ENCODE peak calls at places on chromosomes 3 and 15, in four cellular contexts. D is GM06990, T is cardiac fibroblast, R is heart left ventricle. C is an unnamed sample.

GRCh38 chr3:77038928-77039605 is 832 bp upstream of the ROBO2 start:
- DNase-seq in T (peak; percentile 2), D (no peak), R (no peak), C (no peak)

GRCh38 chr15:95171551-95171950 is 940.2 kb downstream of the MCTP2 start:
- DNase-seq in D (no peak), T (no peak), R (no peak), C (no peak)

GRCh38 chr3:183253961-183254815 is 1.1 kb downstream of the B3GNT5 start:
- DNase-seq in D (peak; percentile 7), T (peak; percentile 50), R (peak; percentile 47), C (no peak)

GRCh38 chr3:189908646-189909045 is 212.1 kb downstream of the P3H2 start:
- DNase-seq in T (peak; percentile 52), D (no peak), R (no peak), C (no peak)

GRCh38 chr15:64895285-64896065 is 16.2 kb upstream of the ANKDD1A start:
- DNase-seq in D (peak; percentile 71), R (peak; percentile 50), T (peak; percentile 65), C (peak; percentile 85)

GRCh38 chr3:168096210-168096795 is 579 bp upstream of the GOLIM4 start:
- DNase-seq in R (peak; percentile 73), D (no peak), T (peak; percentile 92), C (peak; percentile 35)

GRCh38 chr3:79651536-79652065 is 116.2 kb downstream of the ROBO1 start:
- DNase-seq in T (no peak), D (no peak), R (no peak), C (no peak)

GRCh38 chr15:80695911-80696651 is 971 bp downstream of the ABHD17C start:
- DNase-seq in T (peak; percentile 30), D (peak; percentile 35), R (no peak), C (no peak)

GRCh38 chr3:143998266-143998665 is 26.6 kb downstream of the DIPK2A start:
- DNase-seq in R (no peak), D (no peak), T (peak; percentile 55), C (no peak)

GRCh38 chr15:77768107-77768506 is 135.4 kb upstream of the LINGO1 start:
- DNase-seq in T (no peak), D (no peak), R (no peak), C (no peak)

GRCh38 chr15:52737720-52738119 is 52.4 kb downstream of the ONECUT1 start:
- DNase-seq in R (no peak), D (no peak), T (no peak), C (no peak)

GRCh38 chr3:139561959-139562676 is 22.6 kb upstream of the RBP1 start:
- DNase-seq in R (no peak), D (no peak), T (peak; percentile 58), C (no peak)

GRCh38 chr3:30141178-30141581 is 465.2 kb upstream of the TGFBR2 start:
- DNase-seq in D (no peak), R (no peak), T (no peak), C (no peak)

GRCh38 chr3:117603097-117603496 is 893.5 kb downstream of the TUSC7 start:
- DNase-seq in T (no peak), R (no peak), D (peak; percentile 44), C (peak; percentile 22)

GRCh38 chr3:194389269-194389668 is 9.8 kb downstream of the GP5 start:
- DNase-seq in T (no peak), D (no peak), R (no peak), C (no peak)

GRCh38 chr15:74870496-74871213 is 2.5 kb downstream of the SCAMP2 start:
- DNase-seq in D (no peak), R (no peak), T (no peak), C (no peak)

GRCh38 chr15:25690673-25691543 is 172.2 kb downstream of the ATP10A start:
- DNase-seq in R (no peak), T (peak; percentile 53), D (no peak), C (no peak)

GRCh38 chr3:133211449-133211848 is 173.3 kb downstream of the TMEM108 start:
- DNase-seq in T (no peak), R (no peak), D (peak; percentile 71), C (peak; percentile 55)

GRCh38 chr3:141389703-141390102 is 21.4 kb downstream of the ZBTB38 start:
- DNase-seq in D (no peak), R (no peak), T (no peak), C (no peak)

GRCh38 chr3:135134293-135134692 is 339.2 kb downstream of the EPHB1 start:
- DNase-seq in R (no peak), T (no peak), D (no peak), C (no peak)

GRCh38 chr3:38655708-38656300 is 6.3 kb upstream of the SCN5A start:
- DNase-seq in T (peak; percentile 50), D (no peak), R (no peak), C (no peak)

GRCh38 chr3:175605851-175606250 is 746.7 kb downstream of the NAALADL2 start:
- DNase-seq in D (no peak), R (no peak), T (peak; percentile 3), C (no peak)

GRCh38 chr15:70778258-70779076 is 15.1 kb upstream of the UACA start:
- DNase-seq in D (no peak), R (no peak), T (peak; percentile 60), C (no peak)

GRCh38 chr3:128548426-128549282 is 55.7 kb upstream of the GATA2 start:
- DNase-seq in T (peak; percentile 81), R (no peak), D (no peak), C (no peak)

GRCh38 chr3:23304424-23304823 is 101.3 kb downstream of the UBE2E2 start:
- DNase-seq in R (no peak), D (no peak), T (peak; percentile 45), C (no peak)

GRCh38 chr3:14962762-14963161 is 15.4 kb downstream of the NR2C2 start:
- DNase-seq in R (no peak), D (no peak), T (no peak), C (no peak)

GRCh38 chr3:100316656-100317069 is 17.9 kb upstream of the NIT2 start:
- DNase-seq in D (peak; percentile 19), T (peak; percentile 80), R (no peak), C (no peak)

GRCh38 chr3:74607803-74608202 is 6.7 kb downstream of the CNTN3 start:
- DNase-seq in D (no peak), R (no peak), T (no peak), C (no peak)

GRCh38 chr3:74614133-74614967 is at the start of gene CNTN3:
- DNase-seq in T (peak; percentile 19), D (no peak), R (peak; percentile 39), C (no peak)

GRCh38 chr3:74613566-74613965 is 893 bp downstream of the CNTN3 start:
- DNase-seq in D (no peak), T (no peak), R (no peak), C (no peak)

GRCh38 chr3:74617786-74618185 is 3.3 kb upstream of the CNTN3 start:
- DNase-seq in D (no peak), R (no peak), T (no peak), C (no peak)

GRCh38 chr3:74613060-74613459 is 1.4 kb downstream of the CNTN3 start:
- DNase-seq in T (no peak), D (no peak), R (no peak), C (no peak)
- H3K4me3 ChIP-seq in T (no peak overlapping the region), D (no peak overlapping the region), R (no peak overlapping the region), C (no peak overlapping the region)

DNA sequence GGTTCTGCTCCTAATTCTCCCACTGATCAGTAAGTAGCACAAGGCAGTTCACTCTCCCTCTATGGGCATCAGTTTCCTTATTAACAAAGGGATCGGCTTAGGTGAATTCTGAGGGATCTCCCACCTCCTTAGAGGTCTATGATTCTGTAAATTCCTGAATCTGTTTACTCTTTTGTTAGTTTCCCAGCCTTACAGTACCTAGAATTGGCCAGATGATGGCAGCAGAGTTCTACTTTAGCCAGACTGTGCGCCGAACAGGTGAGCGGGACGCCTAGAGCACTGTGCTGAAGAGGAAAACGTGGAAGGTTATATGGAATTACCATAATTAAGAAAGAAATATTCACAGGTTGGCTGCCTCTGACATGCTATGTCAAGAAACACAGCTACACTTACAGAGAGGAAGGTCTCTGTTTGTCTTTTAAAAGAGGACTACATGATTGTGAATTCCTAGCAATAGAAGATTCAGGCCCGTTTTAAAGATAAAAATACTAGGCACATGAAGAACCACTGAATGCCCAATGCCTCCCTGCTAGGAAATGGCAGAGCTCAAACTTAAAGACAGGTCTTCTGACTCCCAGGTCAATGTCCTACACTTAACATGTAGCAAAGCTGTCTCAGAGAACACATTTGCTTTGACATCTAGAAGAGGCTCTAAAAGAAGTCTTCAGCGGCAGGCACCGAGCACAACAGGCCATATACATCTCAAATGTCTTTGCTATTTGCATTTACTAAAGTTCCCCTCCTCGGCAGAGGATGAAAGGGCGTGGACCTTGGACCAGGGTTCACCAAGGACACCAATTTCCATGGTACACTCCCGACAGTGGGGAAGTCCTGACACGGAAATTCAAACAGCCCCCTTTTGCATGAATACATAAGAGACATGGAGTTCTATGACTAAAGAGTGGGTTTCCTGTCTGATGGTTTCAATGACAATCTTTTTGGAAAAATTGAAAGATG is 259.8 kb downstream of the FGF12 start:
- DNase-seq in R (peak; percentile 45), T (peak; percentile 63), D (peak; percentile 3), C (peak; percentile 15)
- TF ChIP-seq CTCF in R (peak; percentile 97), T (peak; percentile 96), D (peak; percentile 86), C (peak; percentile 77)

DNA sequence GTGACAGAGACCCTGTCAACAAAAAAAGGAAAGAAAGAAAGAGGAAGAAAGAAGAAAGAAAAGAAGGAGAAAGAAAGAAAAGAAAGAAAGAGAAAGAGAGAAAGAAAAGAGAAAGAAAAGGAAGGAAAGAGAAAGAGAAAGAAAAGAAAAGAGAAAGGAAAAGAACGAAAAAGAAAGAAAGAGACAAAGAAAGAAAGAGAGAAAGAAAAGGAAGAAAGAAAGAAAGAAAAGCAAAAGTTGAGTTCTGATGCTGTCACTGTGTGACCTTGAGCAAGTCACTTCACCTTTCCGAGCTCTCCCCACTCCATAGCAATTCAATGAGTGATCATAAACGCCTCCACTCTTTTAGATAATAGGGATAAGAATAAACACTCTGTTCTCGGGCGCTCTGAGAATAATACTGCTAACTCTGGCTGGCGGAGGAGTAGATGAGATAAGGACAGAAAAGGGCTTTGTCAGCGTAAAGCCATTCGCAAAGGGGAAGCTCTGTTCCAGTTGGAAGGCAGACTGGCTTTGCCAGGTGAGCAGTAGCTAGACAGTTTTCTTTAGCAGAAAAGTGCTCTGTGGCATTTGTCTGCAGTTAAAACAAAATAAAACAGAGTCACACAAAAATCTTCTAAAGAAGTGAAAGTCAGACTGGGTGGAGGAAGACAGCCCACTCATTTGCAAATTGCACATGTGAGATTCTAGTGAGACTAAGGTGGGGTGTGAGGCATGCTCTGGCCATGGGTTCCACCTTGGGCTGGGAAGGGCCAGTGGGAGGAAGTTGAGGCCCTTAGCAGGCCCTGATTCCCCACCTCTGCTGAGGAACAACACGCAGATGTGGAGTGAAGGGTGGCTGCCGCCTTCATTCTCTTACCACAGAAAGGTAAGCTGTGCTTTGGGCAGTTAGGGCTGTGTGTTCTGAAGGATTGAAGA is 9.6 kb upstream of the FLNB start:
- DNase-seq in R (no peak), T (peak; percentile 50), D (peak; percentile 35), C (no peak)
- H3K4me3 ChIP-seq in R (no peak overlapping the region), T (no peak overlapping the region), D (peak overlapping the region; percentile 44), C (peak overlapping the region; percentile 38)

DNA sequence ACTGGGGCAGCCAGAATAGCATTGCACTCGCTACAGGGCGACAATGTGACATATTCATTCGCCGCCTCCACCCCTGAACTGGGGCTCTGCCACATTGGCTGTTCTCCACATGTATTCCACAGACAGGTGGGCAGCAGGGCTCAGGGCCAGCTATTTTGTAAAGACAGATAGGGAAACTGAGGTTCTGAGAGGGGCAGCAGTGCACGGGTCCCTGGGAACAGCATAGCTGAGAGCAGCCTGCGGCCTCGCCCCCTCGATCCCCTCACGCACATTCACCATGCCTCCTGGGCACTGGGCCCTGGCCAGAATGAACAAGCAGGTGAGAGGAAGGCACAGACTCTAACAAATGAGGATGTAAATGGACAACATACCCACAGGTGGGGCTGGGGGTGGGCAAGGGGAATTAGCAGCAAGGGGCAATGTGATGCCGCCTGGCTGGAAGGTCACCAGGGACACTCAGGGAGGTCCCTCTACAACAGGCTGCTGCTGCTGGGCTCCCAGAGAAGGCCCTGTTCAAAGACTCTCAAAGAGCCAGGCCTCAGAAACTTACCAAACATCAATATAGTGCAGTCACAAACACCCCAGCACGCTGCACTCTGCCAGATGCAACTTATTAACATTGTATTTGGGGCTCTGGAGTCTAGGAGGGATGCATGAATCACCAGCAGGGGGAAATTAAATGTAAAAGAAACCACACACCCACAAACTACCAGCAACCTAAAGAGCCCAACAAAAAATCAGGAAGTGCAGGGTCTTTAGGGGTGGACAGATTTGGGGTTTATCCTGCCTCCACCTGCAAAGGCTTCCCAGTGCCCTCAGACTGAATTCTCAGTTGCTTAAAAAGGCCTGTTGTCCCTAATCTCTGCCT is 74.8 kb upstream of the SPATA12 start:
- DNase-seq in R (no peak), T (peak; percentile 50), D (no peak), C (no peak)
- TF ChIP-seq CTCF in R (no peak), T (no peak), D (no peak), C (no peak)

C was measured in GM12864.